ENCODE peak calls at places on chromosomes 4 and X, in eight cellular contexts. Y is HCT116, H is psoas muscle, S is ovary, F is spleen, X is PC-3, D is prostate gland, Q is thyroid gland. W is an unnamed sample.

GRCh38 chr4:76192221-76192620 is 21.4 kb downstream of the SCARB2 start:
- DNase-seq in F (no peak), Q (no peak), D (no peak), Y (no peak), S (no peak), H (no peak), X (no peak), W (no peak)

GRCh38 chr4:122663814-122664610 is 43.1 kb upstream of the IL21 start:
- DNase-seq in F (no peak), Y (no peak), Q (no peak), D (no peak), X (no peak), H (no peak), S (no peak), W (no peak)

GRCh38 chr4:103098746-103099421 is 750 bp downstream of the BDH2 start:
- DNase-seq in Y (no peak), S (no peak), X (no peak), H (no peak), D (no peak), Q (no peak), F (no peak), W (no peak)

GRCh38 chr4:147772459-147772969 is 40.6 kb downstream of the ARHGAP10 start:
- DNase-seq in F (no peak), D (no peak), X (peak; percentile 54), Q (no peak), Y (no peak), H (no peak), S (no peak), W (no peak)

GRCh38 chrX:47619486-47620302 is at the start of gene SYN1:
- DNase-seq in F (peak; percentile 93), Q (peak; percentile 81), D (peak; percentile 54), X (peak; percentile 38), S (peak; percentile 90), Y (peak; percentile 42), H (peak; percentile 77), W (peak; percentile 71)

GRCh38 chrX:150693782-150694574 is 782 bp downstream of the MTMR1 start:
- DNase-seq in F (peak; percentile 96), X (peak; percentile 91), D (peak; percentile 81), Y (peak; percentile 8), Q (peak; percentile 78), H (peak; percentile 64), S (peak; percentile 56), W (peak; percentile 54)

GRCh38 chr4:101155368-101155767 is 192.0 kb downstream of the PPP3CA start:
- DNase-seq in S (no peak), Q (no peak), H (no peak), X (peak; percentile 87), F (no peak), D (no peak), Y (peak; percentile 97), W (no peak)

GRCh38 chrX:123920065-123920785 is 41.3 kb upstream of the STAG2 start:
- DNase-seq in X (peak; percentile 75), Q (no peak), F (no peak), H (no peak), S (no peak), D (no peak), Y (no peak), W (no peak)

GRCh38 chr4:109436504-109436903 is 2.9 kb downstream of the SEC24B start:
- DNase-seq in F (no peak), H (no peak), Q (no peak), D (no peak), S (no peak), X (no peak), Y (no peak), W (no peak)

GRCh38 chrX:86104526-86104925 is 43.7 kb upstream of the DACH2 start:
- DNase-seq in X (no peak), D (no peak), F (no peak), S (no peak), Q (no peak), Y (no peak), H (no peak), W (no peak)

GRCh38 chr4:163528618-163529017 is 34.1 kb downstream of the TMA16 start:
- DNase-seq in S (no peak), Q (no peak), D (no peak), X (no peak), Y (no peak), H (no peak), F (no peak), W (no peak)

GRCh38 chr4:16270654-16271328 is 44.5 kb upstream of the TAPT1 start:
- DNase-seq in X (peak; percentile 7), H (no peak), F (no peak), Y (no peak), S (no peak), Q (no peak), D (no peak), W (no peak)

GRCh38 chr4:59122626-59123025 is 2012.4 kb upstream of the IGFBP7 start:
- DNase-seq in S (no peak), D (no peak), Y (no peak), H (no peak), X (no peak), F (no peak), Q (no peak), W (no peak)

GRCh38 chr4:88533937-88534750 is 10.6 kb upstream of the PYURF start:
- DNase-seq in Q (no peak), X (peak; percentile 92), H (no peak), F (no peak), D (no peak), S (no peak), Y (no peak), W (no peak)

GRCh38 chr4:107619731-107620130 is 100.3 kb downstream of the PAPSS1 start:
- DNase-seq in S (no peak), F (no peak), X (no peak), Y (no peak), Q (no peak), H (no peak), D (no peak), W (no peak)

GRCh38 chr4:6331018-6331417 is 61.4 kb downstream of the WFS1 start:
- DNase-seq in H (no peak), F (no peak), Q (no peak), S (no peak), X (peak; percentile 47), D (no peak), Y (no peak), W (no peak)

GRCh38 chr4:88705223-88705622 is 7.6 kb upstream of the NAP1L5 start:
- DNase-seq in F (no peak), H (no peak), Y (no peak), S (no peak), X (no peak), D (no peak), Q (no peak), W (no peak)

GRCh38 chrX:87578978-87579377 is 61.4 kb downstream of the KLHL4 start:
- DNase-seq in X (peak; percentile 5), H (no peak), S (no peak), F (no peak), D (no peak), Y (no peak), Q (no peak), W (no peak)

GRCh38 chr4:56843421-56843899 is 22.0 kb upstream of the SPINK2 start:
- DNase-seq in S (peak; percentile 41), F (peak; percentile 64), H (no peak), X (no peak), Y (no peak), Q (peak; percentile 3), D (no peak), W (peak; percentile 31)

GRCh38 chr4:106893395-106893881 is 142.7 kb downstream of the DKK2 start:
- DNase-seq in Q (no peak), Y (no peak), H (no peak), X (no peak), D (no peak), F (peak; percentile 48), S (no peak), W (no peak)

GRCh38 chr4:176539785-176540175 is 220.0 kb downstream of the SPCS3 start:
- DNase-seq in S (no peak), Q (no peak), H (no peak), Y (no peak), D (no peak), X (peak; percentile 34), F (no peak), W (no peak)

GRCh38 chrX:18119856-18120255 is 100.8 kb downstream of the BEND2 start:
- DNase-seq in D (no peak), F (no peak), S (no peak), Q (peak; percentile 5), Y (no peak), X (peak; percentile 31), H (no peak), W (no peak)

GRCh38 chr4:156974264-156974663 is 2.7 kb upstream of the PDGFC start:
- DNase-seq in Q (no peak), H (no peak), D (no peak), S (no peak), Y (no peak), F (no peak), X (no peak), W (no peak)

GRCh38 chr4:72567036-72567435 is 2.0 kb downstream of the ADAMTS3 start:
- DNase-seq in Q (no peak), Y (no peak), X (no peak), S (no peak), F (no peak), D (no peak), H (no peak), W (no peak)
- H3K27me3 ChIP-seq in Q (no peaks in the 10 kb centered on the region), Y (no peaks in the 10 kb centered on the region), X (no peaks in the 10 kb centered on the region), S (no peaks in the 10 kb centered on the region), F (peaks cover 40% of the 10 kb centered on the region), D (no peaks in the 10 kb centered on the region), H (peaks cover 6% of the 10 kb centered on the region), W (no peaks in the 10 kb centered on the region)

GRCh38 chr4:82818974-82819662 is 20.5 kb upstream of the SCD5 start:
- DNase-seq in Y (no peak), Q (no peak), D (no peak), X (no peak), F (no peak), S (no peak), H (no peak), W (no peak)
- H3K36me3 ChIP-seq in Y (peaks cover 48% of the 10 kb centered on the region), Q (peaks cover 65% of the 10 kb centered on the region), D (peaks cover 6% of the 10 kb centered on the region), X (peaks cover 15% of the 10 kb centered on the region), F (peaks cover 83% of the 10 kb centered on the region), S (no peaks in the 10 kb centered on the region), H (peaks cover 10% of the 10 kb centered on the region), W (peaks cover 41% of the 10 kb centered on the region)

GRCh38 chr4:70687821-70688794 is at the start of gene UTP3:
- DNase-seq in H (peak; percentile 93), X (peak; percentile 100), F (peak; percentile 97), Q (peak; percentile 95), D (peak; percentile 95), S (peak; percentile 98), Y (peak; percentile 99), W (peak; percentile 96)
- TF ChIP-seq CTCF in H (peak; percentile 96), X (peak; percentile 99), F (peak; percentile 97), Q (peak; percentile 96), D (peak; percentile 97), S (peak; percentile 94), Y (peak; percentile 95), W (peak; percentile 72)

DNA sequence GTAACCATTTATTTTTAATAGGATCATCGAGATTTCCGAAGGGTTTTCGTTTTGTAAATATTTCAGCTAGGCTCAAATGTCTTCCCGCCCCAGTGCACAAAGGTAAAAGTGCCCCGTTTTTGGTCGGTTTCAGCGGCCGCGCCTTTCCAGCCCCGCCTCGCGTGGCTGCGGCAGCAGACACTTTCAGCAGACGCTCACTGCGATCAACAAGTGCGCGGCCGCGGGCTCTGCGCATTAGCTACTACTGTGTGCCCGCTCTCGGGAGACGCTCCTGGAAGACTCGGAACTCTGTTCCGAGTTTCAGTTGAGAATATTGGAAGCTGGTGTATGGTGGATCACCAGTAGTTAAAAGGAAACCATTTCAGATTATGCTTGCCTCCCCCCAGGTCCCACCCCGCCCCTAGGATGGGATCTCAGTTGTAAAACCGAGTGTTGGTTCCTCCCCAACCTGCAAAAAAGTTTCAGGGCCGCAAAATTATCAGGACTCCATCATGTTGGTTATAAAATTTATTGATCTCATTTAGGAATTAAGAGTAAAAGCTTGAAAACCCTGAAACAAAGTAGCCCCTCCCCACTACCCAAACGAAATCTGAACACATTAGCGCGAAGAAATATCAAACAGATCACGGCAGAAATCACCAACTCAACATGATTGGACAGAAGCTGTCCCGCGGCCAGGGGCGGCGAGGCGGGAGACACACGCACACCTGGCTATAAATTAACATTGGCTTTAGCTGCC is 2.2 kb downstream of the SOX3 start:
- DNase-seq in D (no peak), Y (no peak), X (no peak), S (no peak), Q (no peak), H (no peak), F (no peak), W (no peak)
- H3K27me3 ChIP-seq in D (no peaks in the 10 kb centered on the region), Y (no peaks in the 10 kb centered on the region), X (peaks cover 78% of the 10 kb centered on the region), S (no peaks in the 10 kb centered on the region), Q (peaks cover 32% of the 10 kb centered on the region), H (peaks cover 97% of the 10 kb centered on the region), F (peaks cover 100% of the 10 kb centered on the region), W (peaks cover 28% of the 10 kb centered on the region)